ENCODE peak calls at places on chromosomes 4 and X, in four cellular contexts. R is hypothalamus, M is T-helper 9 cell, H is H4. D is an unnamed sample.

GRCh38 chrX:153305941-153306464 is 15.6 kb downstream of the PNMA6F start:
- DNase-seq in R (no peak), M (no peak), H (no peak), D (no peak)

GRCh38 chr4:8555716-8556115 is 24.5 kb upstream of the GPR78 start:
- DNase-seq in R (no peak), M (no peak), H (no peak), D (no peak)

GRCh38 chrX:48956728-48957414 is 536 bp downstream of the OTUD5 start:
- DNase-seq in R (no peak), M (peak; percentile 58), H (no peak), D (peak; percentile 51)

GRCh38 chr4:673349-674091 is 556 bp downstream of the ATP5ME start:
- DNase-seq in R (no peak), M (no peak), H (no peak), D (no peak)

GRCh38 chr4:94595880-94596483 is 144.2 kb downstream of the PDLIM5 start:
- DNase-seq in R (no peak), M (no peak), H (peak; percentile 59), D (no peak)

GRCh38 chrX:13076176-13076956 is 31.9 kb upstream of the FAM9C start:
- DNase-seq in R (no peak), M (no peak), H (no peak), D (no peak)

GRCh38 chr4:3010577-3010976 is 47.2 kb downstream of the GRK4 start:
- DNase-seq in R (no peak), M (no peak), H (no peak), D (no peak)

GRCh38 chr4:148692242-148692641 is 250.0 kb upstream of the NR3C2 start:
- DNase-seq in R (no peak), M (no peak), H (no peak), D (no peak)

GRCh38 chr4:15653864-15654391 is 1.2 kb downstream of the FBXL5 start:
- DNase-seq in R (peak; percentile 3), M (no peak), H (peak; percentile 77), D (no peak)

GRCh38 chr4:113878718-113879117 is 100.7 kb downstream of the ARSJ start:
- DNase-seq in R (no peak), M (no peak), H (peak; percentile 33), D (no peak)

GRCh38 chr4:108270466-108271450 is 102.0 kb upstream of the LEF1 start:
- DNase-seq in R (no peak), M (no peak), H (peak; percentile 98), D (no peak)

GRCh38 chr4:110216079-110216478 is 17.7 kb upstream of the ELOVL6 start:
- DNase-seq in R (no peak), M (no peak), H (no peak), D (no peak)

GRCh38 chrX:46920235-46920634 is 8.0 kb downstream of the JADE3 start:
- DNase-seq in R (no peak), M (no peak), H (no peak), D (no peak)

GRCh38 chr4:102343964-102344519 is 1.2 kb downstream of the SLC39A8 start:
- DNase-seq in R (no peak), M (no peak), H (no peak), D (peak; percentile 6)

GRCh38 chr4:7236847-7237246 is 44.5 kb downstream of the SORCS2 start:
- DNase-seq in R (no peak), M (no peak), H (no peak), D (no peak)

GRCh38 chr4:177066746-177067145 is 242.9 kb upstream of the NEIL3 start:
- DNase-seq in R (no peak), M (no peak), H (no peak), D (no peak)

GRCh38 chr4:5039800-5040199 is 11.5 kb upstream of the STK32B start:
- DNase-seq in R (no peak), M (no peak), H (no peak), D (no peak)

GRCh38 chr4:6658635-6659075 is 18.2 kb downstream of the MRFAP1 start:
- DNase-seq in R (no peak), M (peak; percentile 47), H (no peak), D (peak; percentile 57)

GRCh38 chr4:133147922-133148689 is 988 bp upstream of the PCDH10 start:
- DNase-seq in R (peak; percentile 56), M (no peak), H (peak; percentile 71), D (no peak)

GRCh38 chr4:168769416-168769815 is 240.6 kb downstream of the CBR4 start:
- DNase-seq in R (no peak), M (no peak), H (no peak), D (no peak)

GRCh38 chrX:10620121-10620699 is at the start of gene MID1:
- DNase-seq in R (peak; percentile 32), M (no peak), H (peak; percentile 84), D (no peak)

GRCh38 chrX:153763298-153763932 is 634 bp upstream of the PLXNB3 start:
- DNase-seq in R (no peak), M (no peak), H (no peak), D (no peak)

GRCh38 chr4:123479944-123480343 is 83.3 kb downstream of the SPRY1 start:
- DNase-seq in R (no peak), M (no peak), H (peak; percentile 25), D (no peak)

GRCh38 chr4:119738901-119739300 is 110.3 kb upstream of the PDE5A start:
- DNase-seq in R (no peak), M (no peak), H (no peak), D (no peak)

GRCh38 chr4:41304221-41304620 is 47.5 kb downstream of the UCHL1 start:
- DNase-seq in R (no peak), M (no peak), H (no peak), D (no peak)

GRCh38 chrX:148310402-148311200 is 189.8 kb upstream of the AFF2 start:
- DNase-seq in R (no peak), M (peak; percentile 32), H (no peak), D (peak; percentile 45)

GRCh38 chrX:114717921-114718320 is 134.0 kb downstream of the HTR2C start:
- DNase-seq in R (no peak), M (no peak), H (no peak), D (no peak)

GRCh38 chr4:120568736-120569135 is 353.8 kb downstream of the PRDM5 start:
- DNase-seq in R (no peak), M (no peak), H (no peak), D (no peak)